ENCODE peak calls at places on chromosomes 1 and 21, in six cellular contexts. C is GM23338, Z is MM.1S, N is hepatocyte, X is HCT116, Q is neural progenitor cell. I is an unnamed sample.

GRCh38 chr1:109789771-109790170 is 26.0 kb upstream of the EPS8L3 start:
- DNase-seq in C (no peak), Q (no peak), X (no peak), N (no peak), Z (no peak), I (no peak)

GRCh38 chr1:217881131-217881543 is 250.0 kb downstream of the SPATA17 start:
- DNase-seq in X (no peak), C (no peak), Q (no peak), Z (no peak), N (no peak), I (no peak)

GRCh38 chr1:26787381-26787705 is 407 bp upstream of the PIGV start:
- DNase-seq in C (no peak), Q (peak; percentile 87), N (no peak), Z (peak; percentile 91), X (no peak), I (no peak)

GRCh38 chr1:59738591-59739015 is 76.1 kb upstream of the HOOK1 start:
- DNase-seq in N (no peak), Q (no peak), Z (no peak), X (no peak), C (no peak), I (no peak)

GRCh38 chr1:174008261-174008660 is 13.9 kb downstream of the RC3H1 start:
- DNase-seq in C (no peak), Z (no peak), N (no peak), Q (no peak), X (no peak), I (no peak)

GRCh38 chr21:44647222-44647552 is 973 bp downstream of the KRTAP10-11 start:
- DNase-seq in Z (no peak), X (no peak), N (no peak), Q (peak; percentile 41), C (no peak), I (no peak)

GRCh38 chr21:24514081-24514733 is 1093.1 kb downstream of the MRPL39 start:
- DNase-seq in X (no peak), Q (no peak), Z (peak; percentile 57), N (no peak), C (peak; percentile 9), I (no peak)

GRCh38 chr1:14929547-14930223 is 223.9 kb upstream of the TMEM51 start:
- DNase-seq in C (no peak), X (no peak), Z (no peak), N (peak; percentile 90), Q (no peak), I (no peak)

GRCh38 chr1:3460653-3461237 is 6.3 kb downstream of the ARHGEF16 start:
- DNase-seq in C (no peak), Q (no peak), N (peak; percentile 19), X (no peak), Z (no peak), I (no peak)

GRCh38 chr1:180178511-180179161 is 24.0 kb downstream of the QSOX1 start:
- DNase-seq in X (peak; percentile 3), N (peak; percentile 75), C (peak; percentile 85), Q (peak; percentile 75), Z (peak; percentile 60), I (peak; percentile 61)

GRCh38 chr1:222040163-222040900 is 298.4 kb upstream of the DUSP10 start:
- DNase-seq in X (no peak), Q (no peak), N (no peak), C (no peak), Z (no peak), I (no peak)

GRCh38 chr1:165679282-165680036 is 18.9 kb downstream of the ALDH9A1 start:
- DNase-seq in Q (no peak), X (no peak), C (peak; percentile 51), N (no peak), Z (no peak), I (no peak)

GRCh38 chr1:164767257-164768044 is 208.5 kb downstream of the PBX1 start:
- DNase-seq in Q (no peak), X (no peak), N (no peak), C (no peak), Z (peak; percentile 68), I (no peak)

GRCh38 chr1:20123696-20124450 is 4.5 kb upstream of the PLA2G2D start:
- DNase-seq in Z (no peak), X (no peak), C (no peak), N (no peak), Q (no peak), I (peak; percentile 27)

GRCh38 chr21:41973861-41974751 is 20.3 kb upstream of the C2CD2 start:
- DNase-seq in C (peak; percentile 69), N (no peak), X (no peak), Q (no peak), Z (no peak), I (peak; percentile 76)

GRCh38 chr1:26521669-26522030 is 7.9 kb upstream of the RPS6KA1 start:
- DNase-seq in C (no peak), Q (no peak), X (no peak), Z (no peak), N (no peak), I (no peak)

GRCh38 chr1:169129109-169129789 is 22.8 kb downstream of the ATP1B1 start:
- DNase-seq in Z (no peak), N (no peak), Q (no peak), X (no peak), C (no peak), I (no peak)

GRCh38 chr1:178530037-178530402 is 17.1 kb downstream of the TEX35 start:
- DNase-seq in X (peak; percentile 76), N (peak; percentile 69), Z (no peak), C (no peak), Q (no peak), I (no peak)

GRCh38 chr1:184563308-184563707 is 176.5 kb downstream of the C1orf21 start:
- DNase-seq in N (peak; percentile 26), Q (no peak), C (no peak), X (no peak), Z (peak; percentile 60), I (no peak)

GRCh38 chr1:11671544-11672286 is 7.7 kb downstream of the FBXO6 start:
- DNase-seq in Q (no peak), Z (no peak), X (no peak), N (peak; percentile 74), C (no peak), I (no peak)

GRCh38 chr1:26541816-26542711 is 12.5 kb downstream of the RPS6KA1 start:
- DNase-seq in Z (peak; percentile 87), C (peak; percentile 91), Q (peak; percentile 72), X (no peak), N (peak; percentile 42), I (peak; percentile 95)

GRCh38 chr1:154221815-154222081 is 993 bp downstream of the UBAP2L start:
- DNase-seq in C (peak; percentile 16), X (no peak), Q (no peak), N (peak; percentile 53), Z (peak; percentile 50), I (peak; percentile 37)

GRCh38 chr1:116852910-116853309 is 56.8 kb upstream of the PTGFRN start:
- DNase-seq in X (no peak), N (peak; percentile 36), Z (no peak), Q (peak; percentile 27), C (peak; percentile 41), I (no peak)

GRCh38 chr1:35546614-35547013 is 10.6 kb downstream of the KIAA0319L start:
- DNase-seq in N (no peak), Z (no peak), C (no peak), X (no peak), Q (no peak), I (no peak)

GRCh38 chr1:72623299-72623708 is 341.0 kb upstream of the NEGR1 start:
- DNase-seq in N (peak; percentile 72), C (peak; percentile 81), X (no peak), Z (peak; percentile 64), Q (peak; percentile 66), I (peak; percentile 37)

GRCh38 chr1:217630711-217631591 is at the start of the genes GPATCH2 and SPATA17:
- DNase-seq in C (peak; percentile 94), Q (peak; percentile 91), N (peak; percentile 92), X (peak; percentile 83), Z (peak; percentile 93), I (peak; percentile 91)

GRCh38 chr1:59133997-59134396 is 162.9 kb upstream of the FGGY start:
- DNase-seq in Z (no peak), N (no peak), C (no peak), X (no peak), Q (no peak), I (no peak)

GRCh38 chr1:8015036-8015808 is 10.9 kb downstream of the ERRFI1 start:
- DNase-seq in N (peak; percentile 80), Q (peak; percentile 78), X (no peak), C (peak; percentile 84), Z (peak; percentile 60), I (peak; percentile 64)

DNA sequence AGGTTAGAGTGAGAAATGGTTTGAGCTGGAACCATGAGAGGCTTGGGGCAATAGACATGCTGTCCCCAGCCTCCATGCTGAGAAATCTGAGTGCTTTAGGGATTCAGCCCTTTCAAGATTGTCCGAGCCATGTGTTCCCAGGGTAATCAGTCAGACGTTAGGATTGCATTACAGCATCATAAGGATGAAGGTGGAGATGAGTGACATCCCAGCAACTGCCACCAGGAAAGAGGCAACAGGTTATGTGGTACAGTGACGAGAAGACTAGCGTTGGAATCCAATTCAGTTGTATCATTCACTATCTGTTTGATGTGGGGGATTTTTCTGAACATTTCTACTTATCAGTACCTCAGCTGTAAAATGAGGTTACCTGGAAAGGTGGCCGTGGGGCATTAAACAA is 1.7 kb downstream of the CAMK1G start:
- DNase-seq in X (no peak), Q (no peak), C (no peak), Z (no peak), N (no peak), I (no peak)
- TF ChIP-seq EZH2phosphoT487 in X (no peak), Q (no peak), C (no peak), Z (no peak), N (no peak), I (no peak)

GRCh38 chr1:54229281-54229891 is 29.4 kb downstream of the MRPL37 start:
- DNase-seq in Z (no peak), N (no peak), X (peak; percentile 21), C (no peak), Q (no peak), I (no peak)
- TF ChIP-seq EZH2phosphoT487 in Z (no peak), N (no peak), X (no peak), C (no peak), Q (no peak), I (no peak)

GRCh38 chr1:227942716-227943261 is 4.9 kb downstream of the WNT9A start:
- DNase-seq in C (no peak), X (no peak), Q (no peak), N (no peak), Z (no peak), I (no peak)
- TF ChIP-seq EZH2phosphoT487 in C (no peak), X (no peak), Q (no peak), N (no peak), Z (no peak), I (no peak)

GRCh38 chr1:22236151-22236550 is 93.3 kb upstream of the WNT4 start:
- DNase-seq in N (no peak), Q (no peak), X (no peak), C (no peak), Z (no peak), I (no peak)
- TF ChIP-seq EZH2phosphoT487 in N (no peak), Q (no peak), X (no peak), C (no peak), Z (no peak), I (no peak)

DNA sequence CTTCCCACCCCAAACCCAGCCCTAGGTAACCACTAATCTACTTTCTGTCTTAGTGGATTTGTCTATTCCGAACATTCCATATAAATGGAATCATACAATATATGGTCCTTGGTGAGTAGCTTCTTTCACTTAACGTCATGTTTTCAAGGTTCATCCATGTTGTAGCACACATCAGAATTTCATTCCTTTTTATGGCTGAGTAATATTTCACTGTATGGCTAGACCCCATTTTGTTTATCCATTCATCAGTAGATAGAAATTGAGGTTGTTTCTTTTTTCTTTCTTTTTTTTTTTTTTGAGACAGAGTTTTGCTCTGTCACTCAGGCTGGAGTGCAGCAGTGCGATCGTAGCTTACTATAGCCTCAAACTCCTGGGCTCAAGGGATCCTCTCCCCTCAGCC is 3.2 kb downstream of the SPATA21 start:
- DNase-seq in Q (no peak), X (no peak), N (no peak), C (no peak), Z (no peak), I (no peak)
- TF ChIP-seq EZH2phosphoT487 in Q (no peak), X (no peak), N (no peak), C (no peak), Z (no peak), I (no peak)

GRCh38 chr1:106817626-106818025 is 238.8 kb upstream of the PRMT6 start:
- DNase-seq in C (no peak), N (no peak), Q (no peak), Z (no peak), X (no peak), I (no peak)
- TF ChIP-seq EZH2phosphoT487 in C (no peak), N (no peak), Q (no peak), Z (no peak), X (no peak), I (no peak)